ENCODE peak calls at places on chromosomes 2 and 18, in ten cellular contexts. One of them, this sample, is unnamed. For H3K4me1, the result is how much of the 10 kb centered on the place peaks cover.

GRCh38 chr18:14937271-14937670 is 189.3 kb downstream of the ANKRD30B start:
- DNase-seq in fibroblast of lung: no peak
- DNase-seq in psoas muscle: no peak
- DNase-seq in uterus: no peak
- DNase-seq in lower lobe of right lung: no peak
- DNase-seq in tibial nerve: no peak
- DNase-seq in naive thymus-derived CD4-positive, alpha-beta T cell: no peak
- DNase-seq in tibial artery: no peak
- DNase-seq in HCT116: no peak
- DNase-seq in effector memory CD4-positive, alpha-beta T cell: no peak
- DNase-seq in this sample: no peak

GRCh38 chr2:202831241-202831997 is 40.1 kb downstream of the ICA1L start:
- DNase-seq in fibroblast of lung: peak
- DNase-seq in psoas muscle: no peak
- DNase-seq in uterus: peak
- DNase-seq in lower lobe of right lung: no peak
- DNase-seq in tibial nerve: peak
- DNase-seq in naive thymus-derived CD4-positive, alpha-beta T cell: peak
- DNase-seq in tibial artery: peak
- DNase-seq in HCT116: peak
- DNase-seq in effector memory CD4-positive, alpha-beta T cell: no peak
- DNase-seq in this sample: peak

GRCh38 chr2:134083548-134083947 is 170.3 kb upstream of the MGAT5 start:
- DNase-seq in fibroblast of lung: peak
- DNase-seq in psoas muscle: no peak
- DNase-seq in uterus: no peak
- DNase-seq in lower lobe of right lung: no peak
- DNase-seq in tibial nerve: no peak
- DNase-seq in naive thymus-derived CD4-positive, alpha-beta T cell: no peak
- DNase-seq in tibial artery: no peak
- DNase-seq in HCT116: no peak
- DNase-seq in effector memory CD4-positive, alpha-beta T cell: no peak
- DNase-seq in this sample: no peak

GRCh38 chr18:57749604-57749970 is 53.5 kb downstream of the ATP8B1 start:
- DNase-seq in fibroblast of lung: no peak
- DNase-seq in psoas muscle: no peak
- DNase-seq in uterus: no peak
- DNase-seq in lower lobe of right lung: no peak
- DNase-seq in tibial nerve: no peak
- DNase-seq in naive thymus-derived CD4-positive, alpha-beta T cell: no peak
- DNase-seq in tibial artery: no peak
- DNase-seq in HCT116: no peak
- DNase-seq in effector memory CD4-positive, alpha-beta T cell: no peak
- DNase-seq in this sample: no peak

GRCh38 chr2:70124983-70125480 is 37.8 kb downstream of the PCBP1 start:
- DNase-seq in fibroblast of lung: peak
- DNase-seq in psoas muscle: peak
- DNase-seq in uterus: peak
- DNase-seq in lower lobe of right lung: peak
- DNase-seq in tibial nerve: peak
- DNase-seq in naive thymus-derived CD4-positive, alpha-beta T cell: peak
- DNase-seq in tibial artery: peak
- DNase-seq in HCT116: no peak
- DNase-seq in effector memory CD4-positive, alpha-beta T cell: peak
- DNase-seq in this sample: peak

GRCh38 chr2:28776471-28776870 is 24.8 kb downstream of the PPP1CB start:
- DNase-seq in fibroblast of lung: no peak
- DNase-seq in psoas muscle: no peak
- DNase-seq in uterus: no peak
- DNase-seq in lower lobe of right lung: no peak
- DNase-seq in tibial nerve: no peak
- DNase-seq in naive thymus-derived CD4-positive, alpha-beta T cell: no peak
- DNase-seq in tibial artery: no peak
- DNase-seq in HCT116: no peak
- DNase-seq in effector memory CD4-positive, alpha-beta T cell: no peak
- DNase-seq in this sample: no peak

GRCh38 chr2:232137346-232137745 is 175.8 kb downstream of the DIS3L2 start:
- DNase-seq in fibroblast of lung: no peak
- DNase-seq in psoas muscle: no peak
- DNase-seq in uterus: no peak
- DNase-seq in lower lobe of right lung: no peak
- DNase-seq in tibial nerve: no peak
- DNase-seq in naive thymus-derived CD4-positive, alpha-beta T cell: no peak
- DNase-seq in tibial artery: no peak
- DNase-seq in HCT116: no peak
- DNase-seq in effector memory CD4-positive, alpha-beta T cell: no peak
- DNase-seq in this sample: no peak

GRCh38 chr2:226079677-226080076 is 680.2 kb downstream of the NYAP2 start:
- DNase-seq in fibroblast of lung: peak
- DNase-seq in psoas muscle: no peak
- DNase-seq in uterus: no peak
- DNase-seq in lower lobe of right lung: no peak
- DNase-seq in tibial nerve: no peak
- DNase-seq in naive thymus-derived CD4-positive, alpha-beta T cell: no peak
- DNase-seq in tibial artery: no peak
- DNase-seq in HCT116: peak
- DNase-seq in effector memory CD4-positive, alpha-beta T cell: no peak
- DNase-seq in this sample: no peak

GRCh38 chr18:25896178-25896780 is 194.1 kb downstream of the SS18 start:
- DNase-seq in fibroblast of lung: peak
- DNase-seq in psoas muscle: no peak
- DNase-seq in uterus: no peak
- DNase-seq in lower lobe of right lung: no peak
- DNase-seq in tibial nerve: peak
- DNase-seq in naive thymus-derived CD4-positive, alpha-beta T cell: no peak
- DNase-seq in tibial artery: no peak
- DNase-seq in HCT116: peak
- DNase-seq in effector memory CD4-positive, alpha-beta T cell: no peak
- DNase-seq in this sample: no peak

GRCh38 chr18:11149441-11150270 is at the start of gene PIEZO2:
- DNase-seq in fibroblast of lung: peak
- DNase-seq in psoas muscle: peak
- DNase-seq in uterus: peak
- DNase-seq in lower lobe of right lung: peak
- DNase-seq in tibial nerve: no peak
- DNase-seq in naive thymus-derived CD4-positive, alpha-beta T cell: no peak
- DNase-seq in tibial artery: peak
- DNase-seq in HCT116: no peak
- DNase-seq in effector memory CD4-positive, alpha-beta T cell: no peak
- DNase-seq in this sample: no peak

GRCh38 chr2:140734992-140735391 is 1395.8 kb downstream of the LRP1B start:
- DNase-seq in fibroblast of lung: no peak
- DNase-seq in psoas muscle: no peak
- DNase-seq in uterus: no peak
- DNase-seq in lower lobe of right lung: no peak
- DNase-seq in tibial nerve: no peak
- DNase-seq in naive thymus-derived CD4-positive, alpha-beta T cell: no peak
- DNase-seq in tibial artery: no peak
- DNase-seq in HCT116: no peak
- DNase-seq in effector memory CD4-positive, alpha-beta T cell: no peak
- DNase-seq in this sample: no peak

GRCh38 chr2:239456940-239457339 is 56.1 kb upstream of the HDAC4 start:
- DNase-seq in fibroblast of lung: no peak
- DNase-seq in psoas muscle: no peak
- DNase-seq in uterus: no peak
- DNase-seq in lower lobe of right lung: no peak
- DNase-seq in tibial nerve: no peak
- DNase-seq in naive thymus-derived CD4-positive, alpha-beta T cell: no peak
- DNase-seq in tibial artery: no peak
- DNase-seq in HCT116: no peak
- DNase-seq in effector memory CD4-positive, alpha-beta T cell: no peak
- DNase-seq in this sample: no peak

GRCh38 chr2:135022952-135023880 is 24.0 kb downstream of the MAP3K19 start:
- DNase-seq in fibroblast of lung: no peak
- DNase-seq in psoas muscle: no peak
- DNase-seq in uterus: no peak
- DNase-seq in lower lobe of right lung: no peak
- DNase-seq in tibial nerve: no peak
- DNase-seq in naive thymus-derived CD4-positive, alpha-beta T cell: no peak
- DNase-seq in tibial artery: no peak
- DNase-seq in HCT116: no peak
- DNase-seq in effector memory CD4-positive, alpha-beta T cell: no peak
- DNase-seq in this sample: no peak

GRCh38 chr2:38076710-38077430 is 919 bp upstream of the CYP1B1 start:
- DNase-seq in fibroblast of lung: peak
- DNase-seq in psoas muscle: peak
- DNase-seq in uterus: peak
- DNase-seq in lower lobe of right lung: peak
- DNase-seq in tibial nerve: peak
- DNase-seq in naive thymus-derived CD4-positive, alpha-beta T cell: no peak
- DNase-seq in tibial artery: peak
- DNase-seq in HCT116: peak
- DNase-seq in effector memory CD4-positive, alpha-beta T cell: no peak
- DNase-seq in this sample: no peak

GRCh38 chr2:8609357-8609804 is 72.5 kb upstream of the ID2 start:
- DNase-seq in fibroblast of lung: no peak
- DNase-seq in psoas muscle: no peak
- DNase-seq in uterus: no peak
- DNase-seq in lower lobe of right lung: peak
- DNase-seq in tibial nerve: no peak
- DNase-seq in naive thymus-derived CD4-positive, alpha-beta T cell: no peak
- DNase-seq in tibial artery: no peak
- DNase-seq in HCT116: no peak
- DNase-seq in effector memory CD4-positive, alpha-beta T cell: no peak
- DNase-seq in this sample: no peak
- H3K27ac ChIP-seq in fibroblast of lung: no peak
- H3K27ac ChIP-seq in psoas muscle: no peak
- H3K27ac ChIP-seq in uterus: no peak
- H3K27ac ChIP-seq in lower lobe of right lung: no peak
- H3K27ac ChIP-seq in tibial nerve: no peak
- H3K27ac ChIP-seq in naive thymus-derived CD4-positive, alpha-beta T cell: no peak
- H3K27ac ChIP-seq in tibial artery: no peak
- H3K27ac ChIP-seq in HCT116: no peak
- H3K27ac ChIP-seq in effector memory CD4-positive, alpha-beta T cell: no peak
- H3K27ac ChIP-seq in this sample: no peak

GRCh38 chr2:138699421-138699820 is 80.8 kb downstream of the NXPH2 start:
- DNase-seq in fibroblast of lung: no peak
- DNase-seq in psoas muscle: no peak
- DNase-seq in uterus: no peak
- DNase-seq in lower lobe of right lung: no peak
- DNase-seq in tibial nerve: no peak
- DNase-seq in naive thymus-derived CD4-positive, alpha-beta T cell: no peak
- DNase-seq in tibial artery: no peak
- DNase-seq in HCT116: no peak
- DNase-seq in effector memory CD4-positive, alpha-beta T cell: no peak
- DNase-seq in this sample: no peak
- H3K4me3 ChIP-seq in fibroblast of lung: no peak
- H3K4me3 ChIP-seq in psoas muscle: no peak
- H3K4me3 ChIP-seq in uterus: no peak
- H3K4me3 ChIP-seq in lower lobe of right lung: no peak
- H3K4me3 ChIP-seq in tibial nerve: no peak
- H3K4me3 ChIP-seq in naive thymus-derived CD4-positive, alpha-beta T cell: no peak
- H3K4me3 ChIP-seq in tibial artery: no peak
- H3K4me3 ChIP-seq in HCT116: no peak
- H3K4me3 ChIP-seq in effector memory CD4-positive, alpha-beta T cell: no peak
- H3K4me3 ChIP-seq in this sample: no peak

GRCh38 chr2:207160115-207160514 is 5.6 kb downstream of the KLF7 start:
- DNase-seq in fibroblast of lung: peak
- DNase-seq in psoas muscle: no peak
- DNase-seq in uterus: no peak
- DNase-seq in lower lobe of right lung: no peak
- DNase-seq in tibial nerve: no peak
- DNase-seq in naive thymus-derived CD4-positive, alpha-beta T cell: no peak
- DNase-seq in tibial artery: no peak
- DNase-seq in HCT116: no peak
- DNase-seq in effector memory CD4-positive, alpha-beta T cell: no peak
- DNase-seq in this sample: no peak
- H3K4me1 ChIP-seq in fibroblast of lung: under half
- H3K4me1 ChIP-seq in psoas muscle: under half
- H3K4me1 ChIP-seq in uterus: under half
- H3K4me1 ChIP-seq in lower lobe of right lung: half or more
- H3K4me1 ChIP-seq in tibial nerve: under half
- H3K4me1 ChIP-seq in naive thymus-derived CD4-positive, alpha-beta T cell: under half
- H3K4me1 ChIP-seq in tibial artery: half or more
- H3K4me1 ChIP-seq in HCT116: under half
- H3K4me1 ChIP-seq in effector memory CD4-positive, alpha-beta T cell: under half
- H3K4me1 ChIP-seq in this sample: under half

GRCh38 chr2:157257312-157258252 is at the start of gene GALNT5:
- DNase-seq in fibroblast of lung: peak
- DNase-seq in psoas muscle: no peak
- DNase-seq in uterus: no peak
- DNase-seq in lower lobe of right lung: no peak
- DNase-seq in tibial nerve: no peak
- DNase-seq in naive thymus-derived CD4-positive, alpha-beta T cell: no peak
- DNase-seq in tibial artery: no peak
- DNase-seq in HCT116: no peak
- DNase-seq in effector memory CD4-positive, alpha-beta T cell: no peak
- DNase-seq in this sample: no peak

GRCh38 chr2:157262248-157262647 is 4.7 kb downstream of the GALNT5 start:
- DNase-seq in fibroblast of lung: no peak
- DNase-seq in psoas muscle: no peak
- DNase-seq in uterus: no peak
- DNase-seq in lower lobe of right lung: no peak
- DNase-seq in tibial nerve: no peak
- DNase-seq in naive thymus-derived CD4-positive, alpha-beta T cell: no peak
- DNase-seq in tibial artery: no peak
- DNase-seq in HCT116: no peak
- DNase-seq in effector memory CD4-positive, alpha-beta T cell: no peak
- DNase-seq in this sample: no peak

GRCh38 chr2:157258520-157259326 is 1.2 kb downstream of the GALNT5 start:
- DNase-seq in fibroblast of lung: no peak
- DNase-seq in psoas muscle: no peak
- DNase-seq in uterus: no peak
- DNase-seq in lower lobe of right lung: no peak
- DNase-seq in tibial nerve: no peak
- DNase-seq in naive thymus-derived CD4-positive, alpha-beta T cell: no peak
- DNase-seq in tibial artery: no peak
- DNase-seq in HCT116: no peak
- DNase-seq in effector memory CD4-positive, alpha-beta T cell: no peak
- DNase-seq in this sample: no peak

GRCh38 chr2:157261199-157261782 is 3.8 kb downstream of the GALNT5 start:
- DNase-seq in fibroblast of lung: peak
- DNase-seq in psoas muscle: no peak
- DNase-seq in uterus: no peak
- DNase-seq in lower lobe of right lung: no peak
- DNase-seq in tibial nerve: peak
- DNase-seq in naive thymus-derived CD4-positive, alpha-beta T cell: no peak
- DNase-seq in tibial artery: no peak
- DNase-seq in HCT116: peak
- DNase-seq in effector memory CD4-positive, alpha-beta T cell: no peak
- DNase-seq in this sample: peak

DNA sequence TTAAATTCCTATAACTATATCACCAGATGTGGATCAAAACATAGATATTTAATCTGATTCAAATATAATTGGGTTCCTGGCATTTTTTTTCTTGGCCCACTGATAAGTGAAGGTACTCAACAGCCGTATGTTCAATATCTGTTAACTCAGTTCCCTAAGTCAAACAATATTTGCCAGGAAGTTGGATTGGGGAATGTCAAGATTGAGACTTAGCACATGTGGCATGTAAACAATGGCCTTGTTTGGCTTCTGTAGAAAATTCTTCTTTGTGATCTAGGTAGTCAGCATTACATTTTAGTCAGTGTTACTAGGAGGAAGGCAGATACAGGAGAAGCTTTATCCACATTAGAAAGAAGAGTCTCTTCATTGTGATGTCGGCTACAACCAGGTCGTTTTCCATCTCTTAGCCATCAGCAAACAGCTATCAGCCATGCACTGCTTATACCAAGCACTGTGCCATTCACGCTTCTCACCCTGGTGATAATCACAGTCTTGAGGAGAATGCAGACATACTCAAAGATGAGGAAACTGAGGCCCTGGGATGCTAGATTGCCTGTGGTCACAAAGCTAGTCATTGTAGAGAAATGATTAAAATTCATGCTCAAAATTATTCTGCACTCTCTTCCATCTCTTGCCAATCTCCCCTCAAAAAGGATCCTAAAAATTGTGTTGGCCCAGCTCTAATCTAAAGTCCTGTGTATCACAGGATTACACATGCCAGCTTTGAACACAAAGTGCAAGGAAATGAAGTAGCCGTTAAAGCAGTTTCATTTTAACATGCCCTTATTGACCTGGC is 3.1 kb downstream of the GALNT5 start:
- DNase-seq in fibroblast of lung: no peak
- DNase-seq in psoas muscle: no peak
- DNase-seq in uterus: no peak
- DNase-seq in lower lobe of right lung: no peak
- DNase-seq in tibial nerve: no peak
- DNase-seq in naive thymus-derived CD4-positive, alpha-beta T cell: no peak
- DNase-seq in tibial artery: no peak
- DNase-seq in HCT116: no peak
- DNase-seq in effector memory CD4-positive, alpha-beta T cell: no peak
- DNase-seq in this sample: no peak
- H3K27ac ChIP-seq in fibroblast of lung: peak
- H3K27ac ChIP-seq in psoas muscle: no peak
- H3K27ac ChIP-seq in uterus: no peak
- H3K27ac ChIP-seq in lower lobe of right lung: peak
- H3K27ac ChIP-seq in tibial nerve: no peak
- H3K27ac ChIP-seq in naive thymus-derived CD4-positive, alpha-beta T cell: no peak
- H3K27ac ChIP-seq in tibial artery: no peak
- H3K27ac ChIP-seq in HCT116: peak
- H3K27ac ChIP-seq in effector memory CD4-positive, alpha-beta T cell: no peak
- H3K27ac ChIP-seq in this sample: peak